ENCODE peak calls at places on chromosomes 4 and X, in eight cellular contexts. M is cardiac muscle cell; C is HFF-Myc; A is CD8-positive, alpha-beta T cell; V is AG04450; W is fibroblast of lung; E is uterus; B is AG09309. S is an unnamed sample.

GRCh38 chr4:13196721-13197120 is 287.4 kb downstream of the RAB28 start:
- DNase-seq in M (no peak), C (no peak), A (no peak), V (no peak), W (no peak), E (no peak), B (no peak), S (no peak)

GRCh38 chrX:67523932-67524331 is 19.9 kb upstream of the AR start:
- DNase-seq in M (no peak), C (no peak), A (no peak), V (no peak), W (no peak), E (no peak), B (no peak), S (peak)

GRCh38 chr4:190014771-190015537 is 12.1 kb downstream of the FRG2 start:
- DNase-seq in M (no peak), C (no peak), A (peak), V (no peak), W (no peak), E (no peak), B (no peak), S (peak)

GRCh38 chr4:55214172-55214571 is 88.8 kb upstream of the KDR start:
- DNase-seq in M (no peak), C (no peak), A (no peak), V (no peak), W (no peak), E (no peak), B (no peak), S (peak)

GRCh38 chr4:80171656-80172055 is 25.6 kb upstream of the PRDM8 start:
- DNase-seq in M (no peak), C (no peak), A (no peak), V (no peak), W (no peak), E (no peak), B (no peak), S (no peak)

GRCh38 chr4:41799126-41799525 is 50.6 kb upstream of the PHOX2B start:
- DNase-seq in M (no peak), C (no peak), A (no peak), V (no peak), W (no peak), E (no peak), B (no peak), S (no peak)

GRCh38 chr4:115165503-115165902 is 52.1 kb upstream of the NDST4 start:
- DNase-seq in M (no peak), C (no peak), A (no peak), V (no peak), W (no peak), E (no peak), B (no peak), S (no peak)

GRCh38 chrX:116345953-116346352 is 90.5 kb upstream of the SLC6A14 start:
- DNase-seq in M (no peak), C (no peak), A (no peak), V (no peak), W (no peak), E (no peak), B (no peak), S (no peak)

GRCh38 chr4:144582105-144582850 is 63.7 kb upstream of the HHIP start:
- DNase-seq in M (no peak), C (no peak), A (no peak), V (no peak), W (no peak), E (no peak), B (no peak), S (no peak)

GRCh38 chrX:149040873-149041535 is 464.1 kb downstream of the IDS start:
- DNase-seq in M (no peak), C (no peak), A (no peak), V (no peak), W (no peak), E (no peak), B (no peak), S (peak)

GRCh38 chrX:56729152-56729557 is at the start of gene NBDY:
- DNase-seq in M (peak), C (no peak), A (peak), V (no peak), W (peak), E (peak), B (no peak), S (peak)

GRCh38 chrX:102863735-102864134 is 73.3 kb upstream of the RAB40AL start:
- DNase-seq in M (peak), C (peak), A (peak), V (peak), W (peak), E (peak), B (peak), S (peak)

GRCh38 chr4:5338511-5338910 is 287.2 kb downstream of the STK32B start:
- DNase-seq in M (no peak), C (no peak), A (no peak), V (no peak), W (no peak), E (no peak), B (no peak), S (no peak)

GRCh38 chr4:32840461-32841189 is 2120.5 kb downstream of the PCDH7 start:
- DNase-seq in M (no peak), C (no peak), A (no peak), V (no peak), W (no peak), E (no peak), B (no peak), S (no peak)

GRCh38 chrX:10007604-10008003 is 40.4 kb downstream of the CLDN34 start:
- DNase-seq in M (no peak), C (no peak), A (no peak), V (peak), W (peak), E (no peak), B (no peak), S (no peak)

GRCh38 chr4:17284323-17285175 is 227.3 kb downstream of the QDPR start:
- DNase-seq in M (no peak), C (no peak), A (no peak), V (no peak), W (no peak), E (no peak), B (no peak), S (peak)

GRCh38 chr4:127732623-127733199 is 2.5 kb downstream of the SLC25A31 start:
- DNase-seq in M (peak), C (peak), A (no peak), V (peak), W (peak), E (no peak), B (peak), S (peak)

GRCh38 chr4:77263247-77263646 is 106.2 kb downstream of the CCNG2 start:
- DNase-seq in M (no peak), C (no peak), A (no peak), V (no peak), W (peak), E (no peak), B (no peak), S (no peak)

GRCh38 chrX:31165241-31166035 is 93.6 kb upstream of the FTHL17 start:
- DNase-seq in M (no peak), C (no peak), A (no peak), V (no peak), W (peak), E (no peak), B (no peak), S (peak)

GRCh38 chr4:24971192-24971591 is 58.4 kb upstream of the CCDC149 start:
- DNase-seq in M (no peak), C (no peak), A (no peak), V (no peak), W (no peak), E (no peak), B (no peak), S (no peak)

GRCh38 chr4:177332119-177332518 is 22.4 kb downstream of the NEIL3 start:
- DNase-seq in M (no peak), C (no peak), A (no peak), V (no peak), W (no peak), E (no peak), B (no peak), S (no peak)

GRCh38 chr4:13240066-13240465 is 244.1 kb downstream of the RAB28 start:
- DNase-seq in M (no peak), C (peak), A (no peak), V (no peak), W (no peak), E (no peak), B (no peak), S (no peak)

GRCh38 chrX:53481093-53481492 is 46.9 kb upstream of the HSD17B10 start:
- DNase-seq in M (no peak), C (no peak), A (no peak), V (no peak), W (no peak), E (no peak), B (no peak), S (no peak)

GRCh38 chrX:107629533-107629909 is 1.2 kb downstream of the PRPS1 start:
- DNase-seq in M (peak), C (no peak), A (no peak), V (no peak), W (peak), E (no peak), B (no peak), S (peak)

GRCh38 chr4:1249148-1249730 is 309 bp upstream of the CTBP1 start:
- DNase-seq in M (peak), C (no peak), A (peak), V (no peak), W (peak), E (peak), B (peak), S (peak)

GRCh38 chr4:159238631-159239030 is 135.8 kb downstream of the RAPGEF2 start:
- DNase-seq in M (no peak), C (no peak), A (no peak), V (no peak), W (no peak), E (no peak), B (no peak), S (peak)

GRCh38 chr4:105350859-105351494 is 122.9 kb downstream of the PPA2 start:
- DNase-seq in M (no peak), C (no peak), A (no peak), V (peak), W (peak), E (no peak), B (peak), S (peak)

GRCh38 chr4:5469151-5469775 is 239.1 kb downstream of the EVC2 start:
- DNase-seq in M (no peak), C (no peak), A (peak), V (no peak), W (no peak), E (no peak), B (no peak), S (no peak)

GRCh38 chrX:63656871-63657580 is 128.0 kb downstream of the ARHGEF9 start:
- DNase-seq in M (no peak), C (no peak), A (no peak), V (peak), W (peak), E (no peak), B (peak), S (peak)

GRCh38 chrX:112738347-112739033 is 58.8 kb upstream of the LHFPL1 start:
- DNase-seq in M (no peak), C (no peak), A (no peak), V (no peak), W (no peak), E (no peak), B (no peak), S (no peak)

GRCh38 chr4:15914736-15915135 is 23.8 kb downstream of the FGFBP1 start:
- DNase-seq in M (no peak), C (no peak), A (no peak), V (no peak), W (no peak), E (no peak), B (no peak), S (no peak)

GRCh38 chrX:41035582-41035981 is 49.7 kb upstream of the USP9X start:
- DNase-seq in M (no peak), C (no peak), A (no peak), V (no peak), W (no peak), E (no peak), B (no peak), S (no peak)

DNA sequence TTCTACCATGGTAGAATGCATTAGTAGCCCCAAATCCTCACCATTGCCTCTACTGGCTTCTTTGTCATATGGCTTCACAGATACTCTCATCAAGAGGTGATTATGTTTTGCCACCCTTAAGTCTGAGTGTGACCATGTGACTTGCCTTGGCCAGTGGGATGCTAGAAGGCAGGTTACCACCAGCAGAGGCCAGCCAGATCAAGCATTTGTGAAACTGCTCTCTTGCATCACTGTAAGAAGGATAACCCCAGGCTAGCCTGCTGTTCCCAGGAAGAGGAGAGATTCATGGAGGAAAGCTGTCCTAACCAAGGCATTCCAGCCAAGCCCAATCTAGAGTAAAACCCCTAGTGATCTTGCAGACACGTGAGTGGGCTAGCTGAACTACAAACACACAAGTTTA is 46.8 kb downstream of the USP46 start:
- DNase-seq in M (no peak), C (no peak), A (no peak), V (no peak), W (no peak), E (no peak), B (no peak), S (no peak)
- TF ChIP-seq CTCF in M (no peak), C (no peak), A (no peak), V (no peak), W (no peak), E (no peak), B (no peak), S (no peak)

DNA sequence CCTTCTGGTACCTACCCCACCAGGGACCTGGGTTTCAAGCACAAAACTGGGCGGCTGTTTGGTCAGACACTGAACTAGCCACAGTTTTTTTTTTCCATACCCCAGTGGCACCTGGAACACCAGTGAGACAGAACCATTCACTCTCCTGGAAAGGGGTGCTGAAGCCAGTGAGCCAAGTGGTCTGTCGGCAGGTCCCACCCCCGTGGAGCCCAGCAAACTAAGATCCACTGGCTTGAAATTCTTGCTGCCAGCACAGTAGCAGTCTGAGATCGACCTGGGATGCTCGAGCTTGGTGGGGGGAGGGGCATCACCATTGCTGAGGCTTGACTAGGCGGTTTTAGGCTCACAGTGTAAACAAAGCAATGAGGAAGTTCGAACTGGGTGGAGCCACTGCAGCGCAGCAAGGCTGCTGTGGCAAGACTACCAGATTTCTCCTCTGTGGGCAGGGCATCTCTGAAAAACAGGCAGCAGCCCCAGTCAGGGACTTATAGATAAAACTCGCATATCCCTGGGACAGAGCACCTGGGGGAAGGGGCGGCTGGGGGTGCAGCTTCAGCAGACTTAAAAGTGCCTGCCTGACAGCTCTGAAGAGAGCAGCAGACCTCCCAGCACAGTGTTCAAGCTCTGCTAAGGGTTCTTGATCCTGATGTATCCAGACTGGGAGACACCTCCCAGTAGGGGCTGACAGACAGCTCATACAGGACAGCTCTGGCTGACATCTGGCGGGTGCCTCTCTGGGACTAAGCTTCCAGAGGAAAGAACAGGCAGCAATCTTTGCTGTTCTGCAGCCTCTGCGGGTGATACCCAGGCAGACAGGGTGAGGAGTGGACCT is 223.0 kb downstream of the COX18 start:
- DNase-seq in M (peak), C (no peak), A (no peak), V (no peak), W (no peak), E (no peak), B (no peak), S (no peak)
- H3K4me3 ChIP-seq in M (no peak), C (no peak), A (no peak), V (no peak), W (no peak), E (no peak), B (no peak), S (no peak)

GRCh38 chr4:121696641-121697461 is at the start of gene ANXA5:
- DNase-seq in M (peak), C (no peak), A (peak), V (peak), W (peak), E (peak), B (peak), S (peak)
- TF ChIP-seq CTCF in M (peak), C (peak), A (no peak), V (peak), W (peak), E (peak), B (peak), S (peak)

DNA sequence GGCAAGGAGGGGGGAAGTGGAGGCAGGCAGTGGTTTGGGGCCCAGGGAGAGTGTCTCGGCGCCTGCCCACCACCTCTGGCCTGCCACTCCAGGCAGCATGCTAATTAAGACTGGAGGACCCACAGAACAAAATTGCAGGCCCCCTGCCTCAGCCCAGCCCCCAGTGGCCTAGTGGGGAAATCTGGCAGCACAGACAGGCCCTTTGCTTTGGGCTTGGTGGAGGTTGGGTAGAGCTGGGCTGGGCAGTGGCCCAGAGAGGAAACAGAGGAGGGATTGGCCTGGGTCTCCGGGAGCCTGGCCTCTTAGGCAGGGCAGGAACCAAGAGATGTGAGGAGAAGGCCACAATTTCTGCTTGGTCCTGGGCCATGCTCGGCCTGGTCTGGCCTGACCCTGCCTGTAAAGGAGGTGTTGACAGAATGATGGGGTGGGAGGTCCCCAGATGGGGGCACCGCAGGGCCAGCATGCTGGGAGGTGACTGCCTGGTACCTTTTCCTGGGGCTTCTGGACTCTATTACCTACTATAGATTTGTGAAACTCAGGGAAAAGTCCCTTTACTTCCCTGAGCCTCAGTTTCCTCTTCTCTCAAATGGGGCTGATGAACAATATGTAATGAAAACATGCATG is 92.4 kb upstream of the PJA1 start:
- DNase-seq in M (no peak), C (no peak), A (no peak), V (no peak), W (no peak), E (no peak), B (no peak), S (no peak)
- H3K4me3 ChIP-seq in M (no peak), C (no peak), A (no peak), V (no peak), W (no peak), E (no peak), B (no peak), S (no peak)

DNA sequence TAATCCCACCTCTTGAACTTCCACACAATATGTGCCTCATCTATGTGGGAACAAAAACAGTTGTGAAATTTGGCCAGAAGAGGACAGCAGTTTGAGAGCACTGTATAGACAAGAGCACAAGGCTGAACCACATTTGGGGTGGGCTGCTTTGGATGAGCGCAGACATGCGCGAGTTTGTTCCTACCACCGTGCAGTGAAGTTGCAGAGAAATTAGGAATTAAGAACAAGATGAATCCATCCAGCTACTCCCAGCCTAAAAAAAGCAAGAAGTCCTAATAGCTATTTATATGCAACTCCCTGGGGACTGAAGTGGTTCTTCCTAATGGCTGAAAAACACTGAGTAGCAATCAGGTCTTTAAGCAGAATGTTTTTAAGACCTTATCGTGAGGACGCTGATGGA is 1.0 kb downstream of the GAB3 start:
- DNase-seq in M (no peak), C (no peak), A (no peak), V (no peak), W (no peak), E (no peak), B (no peak), S (peak)
- TF ChIP-seq CTCF in M (peak), C (no peak), A (no peak), V (no peak), W (no peak), E (no peak), B (no peak), S (no peak)

GRCh38 chr4:113384600-113384999 is 335.1 kb downstream of the ANK2 start:
- DNase-seq in M (no peak), C (peak), A (no peak), V (no peak), W (peak), E (no peak), B (no peak), S (peak)
- H3K4me3 ChIP-seq in M (no peak), C (no peak), A (no peak), V (no peak), W (no peak), E (no peak), B (no peak), S (no peak)

GRCh38 chr4:163111588-163111987 is 55.1 kb downstream of the NAF1 start:
- DNase-seq in M (peak), C (no peak), A (no peak), V (no peak), W (peak), E (no peak), B (no peak), S (peak)

GRCh38 chr4:163108614-163109013 is 58.1 kb downstream of the NAF1 start:
- DNase-seq in M (no peak), C (no peak), A (no peak), V (no peak), W (no peak), E (no peak), B (no peak), S (no peak)

GRCh38 chr4:163109967-163110366 is 56.7 kb downstream of the NAF1 start:
- DNase-seq in M (no peak), C (no peak), A (no peak), V (no peak), W (no peak), E (no peak), B (no peak), S (no peak)

GRCh38 chr4:163110442-163110841 is 56.2 kb downstream of the NAF1 start:
- DNase-seq in M (no peak), C (no peak), A (no peak), V (no peak), W (no peak), E (no peak), B (no peak), S (no peak)

DNA sequence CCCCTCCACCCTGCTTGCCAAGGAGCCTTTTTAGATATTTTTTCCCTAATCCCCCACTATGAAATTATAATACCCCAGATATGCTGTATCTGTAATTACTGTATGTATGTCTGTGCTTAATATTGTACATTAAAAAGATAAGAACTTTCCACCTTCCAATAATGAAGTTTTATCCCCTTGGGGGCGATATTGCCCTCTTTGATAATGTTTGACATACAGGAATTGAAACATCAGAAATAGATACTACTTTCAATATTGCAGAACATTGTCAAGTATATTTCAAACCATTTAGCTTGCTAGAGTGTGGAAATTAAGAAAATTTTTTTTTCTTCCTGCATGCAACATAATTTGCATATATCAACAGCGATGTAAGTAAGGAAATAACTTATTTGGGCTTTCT is 58.9 kb downstream of the NAF1 start:
- DNase-seq in M (no peak), C (no peak), A (no peak), V (no peak), W (peak), E (no peak), B (no peak), S (peak)
- TF ChIP-seq CTCF in M (peak), C (peak), A (no peak), V (peak), W (no peak), E (no peak), B (peak), S (no peak)